ENCODE peak calls at places on chromosomes 5 and 9, in five cellular contexts. T is Ammon's horn; H is activated CD4-positive, alpha-beta T cell treated with anti-CD3 and anti-CD28 coated beads for 36 hours; F is dermis blood vessel endothelial cell; N is stimulated activated CD4-positive, alpha-beta T cell treated with anti-CD3 and anti-CD28 coated beads, Interleukin-15, amount 100 ng/mL, for 48 hours. R is an unnamed sample.

GRCh38 chr9:91534374-91534773 is 110.7 kb upstream of the NFIL3 start:
- DNase-seq in H (no peak), F (no peak), N (no peak), T (no peak), R (no peak)

GRCh38 chr9:131013771-131014676 is 5.0 kb downstream of the LAMC3 start:
- DNase-seq in N (no peak), F (no peak), T (no peak), H (no peak), R (no peak)

GRCh38 chr5:135376961-135377621 is 21.9 kb downstream of the MACROH2A1 start:
- DNase-seq in F (peak), T (peak), H (peak), N (peak), R (no peak)

GRCh38 chr9:129619787-129620668 is 873 bp downstream of the C9orf50 start:
- DNase-seq in T (no peak), H (peak), F (peak), N (no peak), R (no peak)

GRCh38 chr9:89390578-89390977 is 72.3 kb downstream of the SECISBP2 start:
- DNase-seq in H (no peak), T (no peak), N (no peak), F (no peak), R (no peak)

GRCh38 chr5:54013556-54014157 is 296.7 kb downstream of the ARL15 start:
- DNase-seq in H (peak), N (peak), T (no peak), F (peak), R (no peak)

GRCh38 chr5:145937432-145938250 is 1.3 kb downstream of the SH3RF2 start:
- DNase-seq in T (no peak), N (peak), F (no peak), H (peak), R (no peak)

GRCh38 chr9:134651226-134651905 is 9.8 kb downstream of the COL5A1 start:
- DNase-seq in F (no peak), T (no peak), N (no peak), H (no peak), R (no peak)

GRCh38 chr9:117545846-117546245 is 131.0 kb upstream of the ASTN2 start:
- DNase-seq in F (no peak), N (no peak), T (no peak), H (no peak), R (no peak)

R was measured in naive thymus-derived CD8-positive, alpha-beta T cell.